ENCODE peak calls at places on chromosomes 5 and 9, in six cellular contexts. G is left lung, W is adrenal gland, N is colonic mucosa, Q is sigmoid colon, T is PC-9. B is an unnamed sample.

GRCh38 chr9:79477955-79478751 is 93.6 kb upstream of the TLE4 start:
- DNase-seq in Q (no peak), W (no peak), T (no peak), G (no peak), N (no peak), B (no peak)

GRCh38 chr5:102450313-102450990 is 48.3 kb downstream of the SLCO6A1 start:
- DNase-seq in Q (peak; percentile 51), N (no peak), T (no peak), G (no peak), W (no peak), B (no peak)

GRCh38 chr5:134140530-134141201 is 26.2 kb downstream of the TCF7 start:
- DNase-seq in W (peak; percentile 75), N (peak; percentile 79), G (peak; percentile 47), T (peak; percentile 72), Q (peak; percentile 76), B (no peak)

GRCh38 chr9:93258818-93259489 is 75.0 kb downstream of the WNK2 start:
- DNase-seq in G (peak; percentile 20), T (no peak), N (peak; percentile 16), Q (peak; percentile 44), W (no peak), B (no peak)

GRCh38 chr9:34139477-34140146 is 13.1 kb upstream of the DCAF12 start:
- DNase-seq in T (peak; percentile 21), N (peak; percentile 22), Q (no peak), W (peak; percentile 78), G (peak; percentile 41), B (no peak)

GRCh38 chr5:157998021-157998504 is 139.1 kb upstream of the CLINT1 start:
- DNase-seq in G (no peak), W (no peak), T (no peak), Q (no peak), N (no peak), B (no peak)

GRCh38 chr9:18542837-18543405 is 69.0 kb downstream of the ADAMTSL1 start:
- DNase-seq in T (no peak), G (no peak), W (no peak), N (no peak), Q (no peak), B (no peak)

GRCh38 chr5:143023447-143024096 is 253.4 kb downstream of the ARHGAP26 start:
- DNase-seq in T (no peak), W (no peak), Q (peak; percentile 92), G (no peak), N (no peak), B (no peak)

GRCh38 chr9:74920944-74921626 is 31.6 kb downstream of the C9orf40 start:
- DNase-seq in G (no peak), N (no peak), Q (no peak), T (no peak), W (no peak), B (no peak)

GRCh38 chr5:173627271-173627670 is 10.8 kb upstream of the BOD1 start:
- DNase-seq in Q (no peak), G (no peak), W (no peak), T (no peak), N (no peak), B (no peak)

GRCh38 chr9:96014078-96014477 is 138.6 kb downstream of the ERCC6L2 start:
- DNase-seq in T (no peak), W (no peak), Q (no peak), G (no peak), N (no peak), B (no peak)

GRCh38 chr9:94554439-94555331 is at the start of gene PCAT7:
- DNase-seq in N (peak; percentile 85), T (peak; percentile 87), G (no peak), W (peak; percentile 22), Q (no peak), B (no peak)

GRCh38 chr9:131469951-131470350 is 32.8 kb upstream of the POMT1 start:
- DNase-seq in N (no peak), Q (no peak), T (no peak), G (no peak), W (no peak), B (no peak)

GRCh38 chr5:69502375-69503143 is 10.0 kb downstream of the OCLN start:
- DNase-seq in T (peak; percentile 16), W (no peak), G (no peak), N (no peak), Q (no peak), B (no peak)

GRCh38 chr5:32785639-32786216 is 74.6 kb downstream of the NPR3 start:
- DNase-seq in T (peak; percentile 96), N (no peak), Q (no peak), G (no peak), W (no peak), B (no peak)

GRCh38 chr5:151517122-151517920 is 69.9 kb downstream of the SLC36A1 start:
- DNase-seq in N (no peak), T (no peak), Q (no peak), G (no peak), W (no peak), B (no peak)

GRCh38 chr9:126805546-126806262 is 864 bp downstream of the ZBTB43 start:
- DNase-seq in G (peak; percentile 85), Q (peak; percentile 70), T (peak; percentile 69), W (peak; percentile 78), N (peak; percentile 52), B (no peak)

GRCh38 chr9:88433583-88434240 is 45.5 kb downstream of the SPIN1 start:
- DNase-seq in W (no peak), Q (no peak), N (no peak), T (no peak), G (no peak), B (no peak)

GRCh38 chr9:87812375-87813118 is 70.1 kb upstream of the SPATA31E1 start:
- DNase-seq in G (no peak), W (no peak), N (no peak), T (peak; percentile 38), Q (no peak), B (no peak)

GRCh38 chr9:98971915-98972223 is 28.2 kb downstream of the COL15A1 start:
- DNase-seq in Q (no peak), N (no peak), T (no peak), W (no peak), G (no peak), B (no peak)

GRCh38 chr5:149207821-149208220 is 63.8 kb upstream of the AFAP1L1 start:
- DNase-seq in W (no peak), Q (no peak), G (no peak), N (no peak), T (no peak), B (no peak)

GRCh38 chr9:19768798-19769197 is 20.0 kb downstream of the SLC24A2 start:
- DNase-seq in T (no peak), N (no peak), G (no peak), Q (no peak), W (no peak), B (no peak)

GRCh38 chr5:58849151-58849550 is 266.3 kb downstream of the RAB3C start:
- DNase-seq in G (no peak), W (no peak), Q (no peak), T (no peak), N (no peak), B (no peak)

GRCh38 chr9:111036068-111036789 is 2.0 kb downstream of the LPAR1 start:
- DNase-seq in Q (peak; percentile 88), W (peak; percentile 22), G (peak; percentile 74), T (peak; percentile 41), N (peak; percentile 85), B (no peak)

GRCh38 chr5:39478851-39479250 is 54.1 kb upstream of the DAB2 start:
- DNase-seq in W (no peak), Q (no peak), G (no peak), T (no peak), N (no peak), B (no peak)

GRCh38 chr5:58466939-58467338 is 7.1 kb upstream of the PLK2 start:
- DNase-seq in N (no peak), G (no peak), Q (no peak), T (no peak), W (no peak), B (no peak)

GRCh38 chr5:53406630-53407316 is 73.7 kb upstream of the FST start:
- DNase-seq in T (peak; percentile 27), N (no peak), Q (no peak), G (no peak), W (no peak), B (no peak)

GRCh38 chr9:121268598-121269029 is 652 bp downstream of the GSN start:
- DNase-seq in G (no peak), W (no peak), Q (peak; percentile 78), T (peak; percentile 44), N (no peak), B (no peak)

GRCh38 chr9:138120072-138120471 is 242.5 kb downstream of the CACNA1B start:
- DNase-seq in W (no peak), N (no peak), Q (no peak), G (peak; percentile 22), T (no peak), B (no peak)
- H3K9me3 ChIP-seq in W (no peaks in the 10 kb centered on the region), N (no peaks in the 10 kb centered on the region), Q (no peaks in the 10 kb centered on the region), G (no peaks in the 10 kb centered on the region), T (no peaks in the 10 kb centered on the region), B (no peaks in the 10 kb centered on the region)

GRCh38 chr9:137679695-137680305 is 61.0 kb downstream of the EHMT1 start:
- DNase-seq in T (no peak), G (no peak), Q (no peak), N (peak; percentile 50), W (no peak), B (no peak)

GRCh38 chr9:137680445-137681358 is 61.9 kb downstream of the EHMT1 start:
- DNase-seq in N (no peak), Q (no peak), T (no peak), G (no peak), W (no peak), B (no peak)

GRCh38 chr9:137683307-137683864 is 64.6 kb downstream of the EHMT1 start:
- DNase-seq in G (no peak), T (no peak), N (no peak), W (no peak), Q (no peak), B (no peak)

GRCh38 chr9:137685035-137685885 is 66.5 kb downstream of the EHMT1 start:
- DNase-seq in N (no peak), W (no peak), T (no peak), Q (no peak), G (no peak), B (no peak)

GRCh38 chr9:137682431-137682991 is 63.7 kb downstream of the EHMT1 start:
- DNase-seq in W (no peak), G (no peak), Q (no peak), T (no peak), N (no peak), B (no peak)
- TF ChIP-seq CTCF in W (no peak), G (no peak), Q (no peak), T (no peak), N (no peak), B (no peak)

GRCh38 chr5:2288466-2288865 is 405.7 kb upstream of the IRX4 start:
- DNase-seq in G (no peak), W (no peak), T (no peak), N (no peak), Q (peak; percentile 49), B (no peak)
- H3K9me3 ChIP-seq in G (no peaks in the 10 kb centered on the region), W (no peaks in the 10 kb centered on the region), T (no peaks in the 10 kb centered on the region), N (no peaks in the 10 kb centered on the region), Q (no peaks in the 10 kb centered on the region), B (no peaks in the 10 kb centered on the region)

GRCh38 chr9:135944444-135945252 is 16.5 kb downstream of the UBAC1 start:
- DNase-seq in Q (no peak), N (no peak), G (no peak), W (no peak), T (no peak), B (no peak)
- TF ChIP-seq CTCF in Q (no peak), N (no peak), G (no peak), W (no peak), T (no peak), B (no peak)